ENCODE peak calls at places on chromosomes 1 and 21, in four cellular contexts. K is K562, S is HepG2, F is A549. L is an unnamed sample.

GRCh38 chr21:24260751-24261150 is 1346.5 kb downstream of the MRPL39 start:
- DNase-seq in F (no peak), S (no peak), K (no peak), L (no peak)

GRCh38 chr1:16716691-16717173 is 23.6 kb upstream of the RNU1-4 start:
- DNase-seq in S (no peak), K (peak; percentile 3), F (no peak), L (no peak)

GRCh38 chr1:15674760-15675159 is 9.4 kb upstream of the PLEKHM2 start:
- DNase-seq in S (no peak), F (no peak), K (peak; percentile 57), L (no peak)

GRCh38 chr1:247409869-247410544 is 6.0 kb upstream of the NLRP3 start:
- DNase-seq in S (no peak), F (no peak), K (no peak), L (no peak)

GRCh38 chr1:30981172-30981571 is 72.6 kb upstream of the SDC3 start:
- DNase-seq in S (no peak), F (no peak), K (no peak), L (no peak)

GRCh38 chr1:48937732-48938131 is 161.0 kb upstream of the BEND5 start:
- DNase-seq in S (no peak), F (no peak), K (no peak), L (no peak)

GRCh38 chr1:74222701-74223100 is 12.5 kb upstream of the TNNI3K start:
- DNase-seq in K (no peak), S (no peak), F (no peak), L (no peak)

GRCh38 chr1:3034728-3035610 is 13.7 kb downstream of the ACTRT2 start:
- DNase-seq in F (no peak), K (no peak), S (no peak), L (no peak)

GRCh38 chr1:27567183-27567526 is 36.8 kb downstream of the AHDC1 start:
- DNase-seq in F (no peak), K (no peak), S (no peak), L (no peak)

DNA sequence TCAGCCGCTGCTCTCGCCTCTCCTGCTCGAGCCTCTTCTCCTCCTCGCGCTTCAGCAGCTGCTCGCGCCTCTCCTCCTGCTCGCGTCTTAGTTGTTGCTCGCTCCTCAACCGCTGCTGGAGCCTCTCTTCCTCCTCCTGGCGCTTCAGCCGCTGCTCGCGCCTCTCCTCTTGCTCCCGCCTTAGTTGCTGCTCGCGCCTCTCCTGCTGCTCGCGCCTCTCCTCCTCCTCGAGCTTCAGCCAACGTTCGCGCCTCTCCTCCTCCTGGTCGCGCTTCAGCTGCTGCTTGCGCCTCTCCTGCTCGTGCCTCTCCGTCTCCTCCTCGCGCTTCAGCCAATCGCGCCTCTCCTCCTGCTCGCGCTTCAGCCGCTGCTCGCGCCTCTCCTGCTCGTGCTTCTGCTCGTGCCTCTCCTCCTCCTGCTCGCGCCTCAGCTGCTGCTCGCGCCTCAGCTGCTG is 3.7 kb downstream of the TCHH start:
- DNase-seq in S (no peak), F (no peak), K (no peak), L (peak; percentile 51)
- TF ChIP-seq HMGXB4 in S (no peak), F (no peak), K (no peak), L (no peak)

GRCh38 chr1:43235451-43236121 is 34.2 kb upstream of the TMEM125 start:
- DNase-seq in S (no peak), K (no peak), F (no peak), L (no peak)
- TF ChIP-seq HMGXB4 in S (no peak), K (no peak), F (no peak), L (no peak)

GRCh38 chr1:200179126-200179780 is 151.7 kb downstream of the NR5A2 start:
- DNase-seq in S (no peak), K (no peak), F (no peak), L (no peak)
- TF ChIP-seq HMGXB4 in S (no peak), K (no peak), F (no peak), L (no peak)

GRCh38 chr1:100615686-100616085 is 77.7 kb downstream of the GPR88 start:
- DNase-seq in S (no peak), K (no peak), F (no peak), L (no peak)
- TF ChIP-seq HMGXB4 in S (no peak), K (no peak), F (no peak), L (no peak)

DNA sequence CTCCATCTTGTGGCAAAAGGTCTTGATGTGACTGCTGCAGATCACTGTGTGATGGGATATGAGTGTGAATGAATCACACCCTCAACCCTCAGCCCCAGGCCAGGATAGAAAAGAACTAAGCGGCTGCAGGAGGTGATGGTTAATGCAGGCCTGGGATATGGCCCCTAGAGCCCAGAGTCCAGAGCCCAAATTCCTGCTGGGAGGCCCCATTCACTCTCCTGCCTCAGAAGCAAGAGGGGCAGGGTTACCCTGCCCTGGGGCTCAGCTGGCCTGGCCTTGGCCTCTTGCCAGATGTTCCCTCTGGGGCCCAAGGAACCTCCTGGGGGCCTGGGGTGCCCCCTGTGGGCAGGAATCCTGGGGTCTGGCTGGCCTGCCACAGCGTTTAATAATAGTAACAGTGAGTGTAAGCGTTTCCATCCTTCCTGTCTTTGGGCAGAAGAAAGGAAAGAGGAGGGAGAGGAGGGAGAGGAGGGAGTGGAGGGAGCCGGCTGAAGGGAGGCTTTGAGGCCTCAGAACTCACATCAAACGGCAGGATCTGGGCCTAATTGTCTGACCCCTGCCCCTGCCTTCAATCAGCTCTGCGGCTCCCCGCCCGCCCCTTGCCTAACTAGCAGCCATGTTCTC is 26.2 kb downstream of the DMAP1 start:
- DNase-seq in K (peak; percentile 19), F (no peak), S (peak; percentile 48), L (peak; percentile 43)
- TF ChIP-seq HMGXB4 in K (no peak), F (no peak), S (no peak), L (no peak)

GRCh38 chr21:18174370-18174769 is 70.3 kb upstream of the CHODL start:
- DNase-seq in K (no peak), S (no peak), F (no peak), L (no peak)
- TF ChIP-seq HMGXB4 in K (no peak), S (no peak), F (no peak), L (no peak)

DNA sequence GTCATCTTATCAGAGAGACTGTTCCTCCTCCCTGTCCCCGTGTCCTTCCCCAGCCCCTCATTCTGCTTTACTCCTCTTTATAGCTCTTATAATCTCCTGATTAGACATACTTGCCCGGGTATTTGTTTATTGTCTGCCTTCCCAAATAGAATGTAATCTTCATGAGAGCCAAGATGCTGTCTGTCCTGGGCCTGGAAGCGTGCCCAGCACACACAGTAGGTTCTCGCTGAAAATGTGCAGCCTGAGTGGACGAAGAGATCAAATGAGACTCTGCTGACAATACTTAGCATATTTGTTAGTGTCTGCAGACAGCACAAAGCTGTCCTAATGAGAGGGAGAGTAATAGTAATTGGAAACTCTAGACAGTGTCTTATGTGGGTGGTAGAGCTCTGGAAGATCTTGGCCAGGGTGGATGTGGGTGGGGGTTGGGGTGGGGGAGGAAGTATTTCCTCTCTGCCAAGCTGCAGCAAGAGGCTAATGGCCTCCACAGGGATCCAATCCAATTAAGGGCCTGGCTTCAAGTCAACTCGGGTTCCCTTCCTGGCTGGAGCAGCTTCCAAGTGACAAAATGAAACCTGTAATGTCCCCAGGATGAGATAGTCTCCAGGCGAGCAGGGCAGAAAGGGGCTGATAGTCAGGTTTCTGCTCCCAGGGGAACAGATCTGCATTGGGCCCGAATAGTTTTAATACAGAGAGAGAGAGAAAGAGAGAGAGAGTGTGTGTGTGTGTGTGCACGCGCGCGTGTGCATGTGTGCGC is 9.4 kb upstream of the CLIC4 start:
- DNase-seq in S (no peak), K (peak; percentile 49), F (no peak), L (no peak)
- TF ChIP-seq HMGXB4 in S (no peak), K (no peak), F (no peak), L (no peak)

DNA sequence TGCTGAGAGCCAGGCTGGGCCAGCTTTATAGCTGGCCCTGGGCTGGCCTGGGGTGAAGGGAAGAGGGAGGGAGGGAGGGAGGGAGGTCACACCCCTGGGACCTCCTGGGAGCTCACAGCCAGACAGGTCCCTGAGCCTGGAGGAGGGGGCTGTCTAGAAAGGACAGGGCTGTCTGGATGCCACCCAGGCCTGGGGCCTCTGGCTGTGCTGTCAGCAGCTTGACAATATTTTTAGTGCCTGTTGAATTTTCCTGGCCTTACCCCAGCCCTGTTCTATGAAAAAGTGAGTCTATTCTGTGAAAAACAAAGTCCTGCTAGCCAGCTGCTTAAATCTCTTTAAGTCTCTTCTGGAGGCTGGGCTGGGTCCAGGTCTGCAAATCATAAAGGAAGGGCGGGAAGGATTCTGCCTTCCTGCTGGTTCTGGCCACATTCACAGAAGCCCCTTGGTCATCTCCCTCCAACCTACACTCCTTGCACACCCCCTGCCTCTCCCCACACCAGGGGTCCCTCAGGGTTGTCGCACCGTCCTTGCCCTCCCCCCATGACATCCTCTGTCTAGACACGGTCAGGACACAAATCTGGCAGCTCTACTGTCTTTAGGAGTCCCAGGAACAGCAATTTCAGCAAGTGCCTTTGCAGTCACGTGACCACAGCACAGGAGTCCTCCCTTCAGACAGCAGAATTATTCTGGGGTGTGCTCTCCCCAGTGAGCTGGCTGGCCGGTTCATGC is at the start of gene LEFTY2:
- DNase-seq in S (no peak), K (no peak), F (no peak), L (no peak)
- TF ChIP-seq HMGXB4 in S (no peak), K (no peak), F (no peak), L (no peak)

GRCh38 chr1:67299296-67299695 is 8.4 kb upstream of the IL12RB2 start:
- DNase-seq in F (no peak), K (no peak), S (no peak), L (no peak)

GRCh38 chr1:67304023-67304422 is 3.6 kb upstream of the IL12RB2 start:
- DNase-seq in K (no peak), F (no peak), S (no peak), L (no peak)

GRCh38 chr1:67298762-67299161 is 8.9 kb upstream of the IL12RB2 start:
- DNase-seq in K (no peak), S (no peak), F (no peak), L (no peak)

GRCh38 chr1:67294836-67295622 is 12.6 kb upstream of the IL12RB2 start:
- DNase-seq in F (no peak), S (no peak), K (no peak), L (no peak)

DNA sequence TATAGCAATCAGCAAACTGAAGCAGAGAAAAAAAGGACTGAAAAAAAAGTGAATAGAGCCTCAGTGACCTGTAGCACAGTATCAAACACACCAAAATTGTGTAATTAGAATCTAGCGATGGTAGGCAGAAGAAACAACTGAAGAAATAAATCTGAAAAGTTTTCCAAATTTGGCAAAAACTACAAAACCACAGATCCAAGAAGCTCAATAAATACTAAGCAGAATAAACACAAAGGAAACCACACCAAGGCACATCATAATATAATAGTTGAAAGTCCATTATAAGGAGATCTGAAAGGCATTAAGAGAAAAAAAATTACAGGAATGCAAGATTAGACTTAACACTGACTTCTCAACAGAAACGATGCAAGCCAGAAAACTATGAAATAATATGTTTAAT is 7.1 kb upstream of the IL12RB2 start:
- DNase-seq in K (no peak), S (no peak), F (no peak), L (no peak)
- TF ChIP-seq HMGXB4 in K (no peak), S (no peak), F (no peak), L (no peak)

L was measured in WTC11.